ENCODE peak calls at places on chromosomes 16 and 17, in four cellular contexts. J is K562, R is stomach, I is A549. E is an unnamed sample.

GRCh38 chr17:44559288-44560249 is 2.3 kb downstream of the FZD2 start:
- DNase-seq in R (no peak), I (no peak), J (no peak), E (no peak)

GRCh38 chr17:5201011-5201410 is 9.3 kb upstream of the ZNF594 start:
- DNase-seq in I (no peak), J (no peak), R (no peak), E (no peak)

GRCh38 chr17:6437956-6438355 is 3.0 kb upstream of the AIPL1 start:
- DNase-seq in J (no peak), R (no peak), I (no peak), E (no peak)

GRCh38 chr17:8320990-8321389 is 10.9 kb downstream of the ARHGEF15 start:
- DNase-seq in R (no peak), I (peak; percentile 59), J (no peak), E (no peak)

GRCh38 chr17:74749262-74750038 is 1.0 kb downstream of the NHERF1 start:
- DNase-seq in I (no peak), R (no peak), J (no peak), E (no peak)

GRCh38 chr17:82365586-82366295 is 5.8 kb upstream of the UTS2R start:
- DNase-seq in R (no peak), J (no peak), I (no peak), E (no peak)

GRCh38 chr16:82857693-82858337 is 231.0 kb downstream of the CDH13 start:
- DNase-seq in R (no peak), J (no peak), I (no peak), E (no peak)

GRCh38 chr16:62149646-62150045 is 113.4 kb upstream of the CDH8 start:
- DNase-seq in R (no peak), J (no peak), I (no peak), E (no peak)

GRCh38 chr17:50078430-50078829 is 16.7 kb upstream of the PDK2 start:
- DNase-seq in I (no peak), R (no peak), J (no peak), E (no peak)

GRCh38 chr16:3101018-3101840 is 2.1 kb upstream of the ZSCAN10 start:
- DNase-seq in R (no peak), J (peak; percentile 45), I (peak; percentile 65), E (no peak)

GRCh38 chr16:15618392-15618791 is 24.6 kb downstream of the MARF1 start:
- DNase-seq in R (no peak), I (no peak), J (no peak), E (no peak)

GRCh38 chr17:27520571-27521185 is 64.4 kb downstream of the KSR1 start:
- DNase-seq in J (no peak), I (no peak), R (no peak), E (no peak)

GRCh38 chr17:266701-267656 is 85.5 kb upstream of the DOC2B start:
- DNase-seq in J (no peak), R (peak; percentile 23), I (no peak), E (no peak)

GRCh38 chr17:57991537-57991936 is 3.5 kb upstream of the VEZF1 start:
- DNase-seq in J (peak; percentile 31), R (no peak), I (no peak), E (no peak)

GRCh38 chr16:51982715-51983680 is 563.9 kb downstream of the TOX3 start:
- DNase-seq in I (peak; percentile 76), J (peak; percentile 21), R (peak; percentile 52), E (peak; percentile 34)

GRCh38 chr17:31074772-31075538 is 19.8 kb upstream of the NF1 start:
- DNase-seq in J (no peak), I (peak; percentile 65), R (no peak), E (no peak)

GRCh38 chr16:529012-529575 is 1.6 kb downstream of the CAPN15 start:
- DNase-seq in J (no peak), I (no peak), R (no peak), E (no peak)

GRCh38 chr17:39197380-39198185 is at the start of gene CACNB1:
- DNase-seq in J (peak; percentile 87), R (peak; percentile 72), I (peak; percentile 78), E (peak; percentile 65)

GRCh38 chr17:39198186-39198566 is 707 bp upstream of the CACNB1 start:
- DNase-seq in J (no peak), R (no peak), I (no peak), E (peak; percentile 36)

GRCh38 chr17:39199673-39199985 is 454 bp upstream of the RPL19 start:
- DNase-seq in J (no peak), I (no peak), R (no peak), E (no peak)

GRCh38 chr17:39200957-39201510 is 951 bp downstream of the RPL19 start:
- DNase-seq in I (no peak), R (no peak), J (no peak), E (no peak)

GRCh38 chr17:39199986-39200879 is at the start of gene RPL19:
- DNase-seq in J (peak; percentile 88), R (peak; percentile 91), I (peak; percentile 98), E (peak; percentile 93)
- TF ChIP-seq POLR2A in J (peak; percentile 99), R (no peak), I (peak; percentile 93), E (peak; percentile 48)

DNA sequence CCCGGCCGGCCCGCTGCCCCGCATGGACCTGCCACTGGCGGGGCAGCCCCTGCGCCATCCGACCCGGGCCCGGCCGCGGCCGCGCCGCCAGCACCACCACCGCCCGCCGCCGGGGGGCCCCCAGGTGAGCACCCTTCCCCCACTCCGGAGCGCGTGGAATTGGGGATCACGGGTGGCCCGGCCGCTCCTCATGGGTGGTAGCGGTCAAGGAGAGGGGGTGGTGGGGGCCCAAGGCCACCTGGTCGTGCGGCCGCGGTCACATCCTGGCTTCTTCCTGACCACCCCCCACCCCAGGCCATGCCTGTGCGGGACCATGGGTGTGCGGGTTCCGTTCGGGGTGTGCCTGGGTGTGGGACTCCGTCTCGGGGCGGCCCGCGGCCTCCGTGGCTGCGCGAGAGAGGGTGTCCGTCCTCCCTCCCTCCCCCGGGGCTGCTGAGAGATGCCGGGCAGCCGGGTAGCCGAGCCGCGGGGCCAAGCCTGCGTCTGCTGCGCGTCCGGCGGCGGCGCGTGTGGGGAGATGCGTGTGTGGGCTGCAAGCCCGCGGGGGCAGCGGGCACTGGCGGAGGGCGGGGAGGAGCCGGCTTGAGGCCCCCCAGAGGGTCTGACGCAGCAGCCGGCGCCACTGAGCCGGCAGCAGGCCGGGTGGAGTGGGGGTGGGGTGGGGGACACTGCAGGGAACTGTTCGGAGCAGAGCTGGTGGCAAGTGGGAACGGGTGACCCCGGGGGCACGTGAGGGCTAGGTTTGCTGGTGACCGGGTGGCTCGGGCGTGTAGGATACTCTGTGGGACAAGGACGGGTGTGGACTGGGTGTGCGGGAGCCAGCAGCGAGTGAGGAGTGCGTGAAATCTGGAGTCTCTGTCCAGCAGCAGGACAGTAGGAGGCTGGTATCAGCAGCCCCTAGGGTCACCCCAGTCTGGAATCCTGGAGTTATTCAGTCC is 6.7 kb downstream of the ACD start:
- DNase-seq in I (no peak), J (peak; percentile 76), R (no peak), E (no peak)
- TF ChIP-seq EP300 in I (no peak), J (no peak), R (no peak), E (no peak)

DNA sequence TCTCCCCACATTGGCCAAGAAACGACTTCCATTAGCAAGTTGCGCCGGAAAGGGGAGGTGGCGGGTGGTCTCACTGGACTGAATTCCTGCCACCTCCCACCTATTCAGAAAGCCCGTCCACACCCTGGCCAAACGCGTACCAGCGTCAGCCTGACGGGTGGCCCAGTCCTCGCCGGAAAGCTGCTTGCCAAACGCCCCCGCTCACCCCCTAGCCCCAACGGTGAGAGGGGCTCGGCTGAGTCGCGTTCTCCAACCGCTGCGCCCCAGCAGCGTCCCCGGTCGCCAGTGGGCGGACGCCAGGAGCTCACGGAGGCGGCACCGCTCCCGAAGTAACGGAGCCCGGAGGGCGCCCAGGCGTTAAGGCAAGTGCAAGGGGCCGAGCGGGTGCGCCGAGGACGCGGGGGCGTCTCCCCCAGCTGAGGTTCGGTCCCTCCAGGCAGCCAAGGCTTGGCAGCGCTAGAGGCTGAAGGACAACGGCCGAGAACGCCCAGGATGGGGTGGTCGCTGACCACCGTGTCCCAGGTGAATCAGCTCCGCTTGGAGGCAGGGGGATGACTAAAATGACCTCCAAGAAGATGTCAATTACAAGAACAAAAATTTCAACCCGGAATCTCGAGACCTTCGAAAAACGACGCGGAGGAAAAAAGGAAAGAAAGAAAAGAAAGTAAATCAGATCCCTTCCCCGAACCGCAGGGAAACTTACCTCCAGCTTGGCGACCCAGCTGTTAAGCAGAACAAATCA is 470.9 kb downstream of the SOX9 start:
- DNase-seq in R (no peak), J (no peak), I (no peak), E (no peak)
- H3K4me3 ChIP-seq in R (peak overlapping the region; percentile 64), J (no peak overlapping the region), I (peak overlapping the region; percentile 78), E (peak overlapping the region; percentile 66)

DNA sequence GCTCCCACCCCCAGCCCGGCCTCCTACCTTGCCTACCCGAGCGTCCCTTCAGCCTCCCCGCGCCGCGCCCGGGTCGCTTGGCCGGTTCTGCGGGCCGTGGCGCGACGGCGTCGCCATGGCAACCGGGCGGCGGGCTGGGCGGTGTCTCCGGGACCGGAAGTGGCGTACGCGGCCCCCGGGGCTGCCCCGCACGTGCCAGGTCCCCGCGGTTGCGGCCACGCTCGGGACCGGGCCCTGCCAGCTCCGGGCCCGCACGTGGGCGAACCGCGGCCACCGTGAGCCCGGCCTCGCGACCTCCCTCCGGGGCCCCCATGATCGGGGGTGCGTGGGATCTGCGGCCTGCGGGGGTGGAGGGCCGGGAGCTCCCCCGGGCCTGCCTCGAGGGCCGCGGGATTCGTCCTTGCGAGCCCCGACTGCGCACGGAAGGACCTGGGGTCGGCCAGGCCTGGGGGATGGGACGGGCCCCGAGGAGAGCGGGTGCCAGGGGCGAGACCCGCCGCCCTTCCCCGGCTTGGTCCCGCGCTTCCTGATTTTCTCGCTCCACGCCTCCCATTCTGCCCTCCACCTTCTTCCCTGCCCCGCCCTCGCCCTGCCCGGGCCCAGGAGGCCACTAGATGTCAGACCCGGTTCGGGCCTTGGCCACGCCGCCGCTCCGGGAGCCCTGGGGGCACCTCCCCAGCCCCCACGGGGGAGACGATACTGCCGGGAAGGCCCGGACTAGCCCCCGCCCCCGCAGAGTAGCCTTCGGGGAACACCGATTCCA is at the start of gene CYB561:
- DNase-seq in R (peak; percentile 90), J (peak; percentile 94), I (peak; percentile 81), E (peak; percentile 54)
- TF ChIP-seq POLR2A in R (no peak), J (no peak), I (peak; percentile 47), E (peak; percentile 58)

GRCh38 chr16:66296591-66296990 is 69.9 kb upstream of the CDH5 start:
- DNase-seq in I (no peak), R (peak; percentile 9), J (no peak), E (no peak)

GRCh38 chr16:66294507-66294906 is 72.0 kb upstream of the CDH5 start:
- DNase-seq in R (no peak), J (no peak), I (no peak), E (no peak)

GRCh38 chr16:66293932-66294331 is 72.6 kb upstream of the CDH5 start:
- DNase-seq in R (no peak), J (no peak), I (no peak), E (no peak)

GRCh38 chr16:66295191-66295590 is 71.3 kb upstream of the CDH5 start:
- DNase-seq in I (no peak), J (no peak), R (peak; percentile 22), E (no peak)

DNA sequence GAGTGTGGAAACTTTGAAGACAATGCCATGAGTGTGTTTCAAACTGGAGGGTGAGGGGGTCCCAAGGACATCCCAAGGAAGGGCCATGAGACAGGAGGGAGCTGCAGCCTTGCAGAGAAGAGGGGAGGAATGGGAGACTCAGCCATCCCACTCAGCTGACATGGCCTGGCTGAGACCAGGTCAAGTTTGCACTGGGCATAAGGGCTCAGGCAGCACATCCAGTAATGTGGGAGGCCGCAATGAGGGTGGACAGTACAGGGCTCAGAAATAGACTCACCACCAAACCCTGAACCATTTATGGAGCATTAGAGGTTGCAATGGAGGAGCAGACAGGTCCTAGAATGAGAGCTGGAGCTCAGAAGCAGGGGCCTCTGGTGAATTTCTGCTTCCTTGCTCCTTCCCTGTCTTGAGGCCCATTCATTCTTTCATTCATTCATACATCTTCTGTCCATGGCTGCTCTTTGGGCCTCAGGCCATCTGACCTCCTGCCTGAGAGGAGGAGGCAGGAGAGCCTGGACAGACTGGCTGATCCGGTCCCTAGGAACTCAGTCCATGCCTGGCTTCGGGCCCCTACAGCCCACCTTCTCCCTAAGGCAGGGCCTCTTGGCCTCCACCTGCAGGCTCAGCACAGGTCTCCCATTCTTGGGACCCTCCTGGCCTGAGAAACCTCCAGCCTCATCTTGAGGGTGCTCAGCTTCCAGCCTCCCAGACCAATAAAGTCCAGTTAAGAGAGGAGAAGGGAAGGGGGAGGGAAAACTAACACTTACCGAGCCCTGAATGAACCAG is 70.5 kb upstream of the CDH5 start:
- DNase-seq in J (no peak), I (no peak), R (peak; percentile 10), E (no peak)
- TF ChIP-seq EP300 in J (no peak), I (no peak), R (no peak), E (no peak)